ENCODE peak calls at places on chromosome 21, in eight cellular contexts. One of them, this sample, is unnamed.

GRCh38 chr21:34362670-34363069 is 1.1 kb upstream of the KCNE2 start:
- DNase-seq in RKO: no peak
- DNase-seq in activated effector memory CD4-positive, alpha-beta T cell treated with Interleukin-2 at 50 U/mL for 16 hours: no peak
- DNase-seq in Calu3: no peak
- DNase-seq in HTR-8/SVneo: no peak
- DNase-seq in coronary artery: no peak
- DNase-seq in neuronal stem cell: no peak
- DNase-seq in stimulated activated CD8-positive, alpha-beta memory T cell treated with anti-CD3 and anti-CD28 coated beads, Interleukin-15, amount 100 ng/mL, for 1 hour: no peak
- DNase-seq in this sample: no peak

GRCh38 chr21:46527801-46528200 is 69.1 kb downstream of the DIP2A start:
- DNase-seq in stimulated activated CD8-positive, alpha-beta memory T cell treated with anti-CD3 and anti-CD28 coated beads, Interleukin-15, amount 100 ng/mL, for 1 hour: no peak
- DNase-seq in RKO: no peak
- DNase-seq in neuronal stem cell: no peak
- DNase-seq in Calu3: no peak
- DNase-seq in activated effector memory CD4-positive, alpha-beta T cell treated with Interleukin-2 at 50 U/mL for 16 hours: no peak
- DNase-seq in coronary artery: no peak
- DNase-seq in HTR-8/SVneo: no peak
- DNase-seq in this sample: no peak

GRCh38 chr21:44996096-44996495 is 56.3 kb downstream of the SLX9 start:
- DNase-seq in coronary artery: no peak
- DNase-seq in stimulated activated CD8-positive, alpha-beta memory T cell treated with anti-CD3 and anti-CD28 coated beads, Interleukin-15, amount 100 ng/mL, for 1 hour: no peak
- DNase-seq in Calu3: no peak
- DNase-seq in activated effector memory CD4-positive, alpha-beta T cell treated with Interleukin-2 at 50 U/mL for 16 hours: no peak
- DNase-seq in RKO: no peak
- DNase-seq in HTR-8/SVneo: no peak
- DNase-seq in neuronal stem cell: no peak
- DNase-seq in this sample: no peak

GRCh38 chr21:32748529-32748928 is 20.7 kb upstream of the SYNJ1 start:
- DNase-seq in HTR-8/SVneo: no peak
- DNase-seq in coronary artery: no peak
- DNase-seq in Calu3: no peak
- DNase-seq in RKO: no peak
- DNase-seq in activated effector memory CD4-positive, alpha-beta T cell treated with Interleukin-2 at 50 U/mL for 16 hours: no peak
- DNase-seq in stimulated activated CD8-positive, alpha-beta memory T cell treated with anti-CD3 and anti-CD28 coated beads, Interleukin-15, amount 100 ng/mL, for 1 hour: no peak
- DNase-seq in neuronal stem cell: no peak
- DNase-seq in this sample: no peak

GRCh38 chr21:25885880-25886279 is 151.1 kb downstream of the GABPA start:
- DNase-seq in Calu3: no peak
- DNase-seq in neuronal stem cell: no peak
- DNase-seq in coronary artery: no peak
- DNase-seq in stimulated activated CD8-positive, alpha-beta memory T cell treated with anti-CD3 and anti-CD28 coated beads, Interleukin-15, amount 100 ng/mL, for 1 hour: no peak
- DNase-seq in RKO: no peak
- DNase-seq in activated effector memory CD4-positive, alpha-beta T cell treated with Interleukin-2 at 50 U/mL for 16 hours: no peak
- DNase-seq in HTR-8/SVneo: no peak
- DNase-seq in this sample: no peak

GRCh38 chr21:45080639-45081414 is 6.4 kb downstream of the ADARB1 start:
- DNase-seq in RKO: no peak
- DNase-seq in stimulated activated CD8-positive, alpha-beta memory T cell treated with anti-CD3 and anti-CD28 coated beads, Interleukin-15, amount 100 ng/mL, for 1 hour: no peak
- DNase-seq in HTR-8/SVneo: no peak
- DNase-seq in coronary artery: peak; percentile 24
- DNase-seq in Calu3: no peak
- DNase-seq in neuronal stem cell: no peak
- DNase-seq in activated effector memory CD4-positive, alpha-beta T cell treated with Interleukin-2 at 50 U/mL for 16 hours: peak; percentile 34
- DNase-seq in this sample: no peak

GRCh38 chr21:45030637-45031218 is 43.7 kb upstream of the ADARB1 start:
- DNase-seq in neuronal stem cell: no peak
- DNase-seq in stimulated activated CD8-positive, alpha-beta memory T cell treated with anti-CD3 and anti-CD28 coated beads, Interleukin-15, amount 100 ng/mL, for 1 hour: no peak
- DNase-seq in HTR-8/SVneo: no peak
- DNase-seq in activated effector memory CD4-positive, alpha-beta T cell treated with Interleukin-2 at 50 U/mL for 16 hours: no peak
- DNase-seq in coronary artery: peak; percentile 70
- DNase-seq in Calu3: no peak
- DNase-seq in RKO: no peak
- DNase-seq in this sample: no peak

GRCh38 chr21:45109831-45110492 is 35.6 kb downstream of the ADARB1 start:
- DNase-seq in RKO: no peak
- DNase-seq in stimulated activated CD8-positive, alpha-beta memory T cell treated with anti-CD3 and anti-CD28 coated beads, Interleukin-15, amount 100 ng/mL, for 1 hour: no peak
- DNase-seq in neuronal stem cell: no peak
- DNase-seq in coronary artery: no peak
- DNase-seq in HTR-8/SVneo: no peak
- DNase-seq in Calu3: no peak
- DNase-seq in activated effector memory CD4-positive, alpha-beta T cell treated with Interleukin-2 at 50 U/mL for 16 hours: no peak
- DNase-seq in this sample: no peak

GRCh38 chr21:35006248-35006647 is 42.9 kb downstream of the RUNX1 start:
- DNase-seq in coronary artery: no peak
- DNase-seq in HTR-8/SVneo: no peak
- DNase-seq in RKO: no peak
- DNase-seq in neuronal stem cell: no peak
- DNase-seq in Calu3: no peak
- DNase-seq in activated effector memory CD4-positive, alpha-beta T cell treated with Interleukin-2 at 50 U/mL for 16 hours: no peak
- DNase-seq in stimulated activated CD8-positive, alpha-beta memory T cell treated with anti-CD3 and anti-CD28 coated beads, Interleukin-15, amount 100 ng/mL, for 1 hour: no peak
- DNase-seq in this sample: no peak

GRCh38 chr21:42233067-42233981 is 14.4 kb downstream of the ABCG1 start:
- DNase-seq in HTR-8/SVneo: no peak
- DNase-seq in activated effector memory CD4-positive, alpha-beta T cell treated with Interleukin-2 at 50 U/mL for 16 hours: peak; percentile 66
- DNase-seq in stimulated activated CD8-positive, alpha-beta memory T cell treated with anti-CD3 and anti-CD28 coated beads, Interleukin-15, amount 100 ng/mL, for 1 hour: no peak
- DNase-seq in coronary artery: peak; percentile 93
- DNase-seq in RKO: no peak
- DNase-seq in neuronal stem cell: no peak
- DNase-seq in Calu3: peak; percentile 16
- DNase-seq in this sample: no peak

GRCh38 chr21:43318841-43319781 is 107.8 kb downstream of the SIK1 start:
- DNase-seq in Calu3: no peak
- DNase-seq in neuronal stem cell: no peak
- DNase-seq in activated effector memory CD4-positive, alpha-beta T cell treated with Interleukin-2 at 50 U/mL for 16 hours: no peak
- DNase-seq in RKO: no peak
- DNase-seq in stimulated activated CD8-positive, alpha-beta memory T cell treated with anti-CD3 and anti-CD28 coated beads, Interleukin-15, amount 100 ng/mL, for 1 hour: no peak
- DNase-seq in coronary artery: no peak
- DNase-seq in HTR-8/SVneo: peak; percentile 65
- DNase-seq in this sample: no peak

GRCh38 chr21:43300496-43301423 is 126.2 kb downstream of the SIK1 start:
- DNase-seq in neuronal stem cell: no peak
- DNase-seq in activated effector memory CD4-positive, alpha-beta T cell treated with Interleukin-2 at 50 U/mL for 16 hours: no peak
- DNase-seq in coronary artery: no peak
- DNase-seq in Calu3: no peak
- DNase-seq in stimulated activated CD8-positive, alpha-beta memory T cell treated with anti-CD3 and anti-CD28 coated beads, Interleukin-15, amount 100 ng/mL, for 1 hour: no peak
- DNase-seq in RKO: no peak
- DNase-seq in HTR-8/SVneo: no peak
- DNase-seq in this sample: no peak

GRCh38 chr21:44298301-44298700 is 1.6 kb upstream of the PFKL start:
- DNase-seq in coronary artery: no peak
- DNase-seq in HTR-8/SVneo: no peak
- DNase-seq in activated effector memory CD4-positive, alpha-beta T cell treated with Interleukin-2 at 50 U/mL for 16 hours: no peak
- DNase-seq in stimulated activated CD8-positive, alpha-beta memory T cell treated with anti-CD3 and anti-CD28 coated beads, Interleukin-15, amount 100 ng/mL, for 1 hour: no peak
- DNase-seq in Calu3: no peak
- DNase-seq in RKO: no peak
- DNase-seq in neuronal stem cell: no peak
- DNase-seq in this sample: no peak

GRCh38 chr21:25420831-25421230 is 186.4 kb downstream of the MRPL39 start:
- DNase-seq in HTR-8/SVneo: no peak
- DNase-seq in stimulated activated CD8-positive, alpha-beta memory T cell treated with anti-CD3 and anti-CD28 coated beads, Interleukin-15, amount 100 ng/mL, for 1 hour: no peak
- DNase-seq in neuronal stem cell: no peak
- DNase-seq in activated effector memory CD4-positive, alpha-beta T cell treated with Interleukin-2 at 50 U/mL for 16 hours: no peak
- DNase-seq in Calu3: no peak
- DNase-seq in coronary artery: no peak
- DNase-seq in RKO: no peak
- DNase-seq in this sample: no peak

GRCh38 chr21:29007801-29008200 is 11.3 kb downstream of the RWDD2B start:
- DNase-seq in HTR-8/SVneo: no peak
- DNase-seq in coronary artery: no peak
- DNase-seq in stimulated activated CD8-positive, alpha-beta memory T cell treated with anti-CD3 and anti-CD28 coated beads, Interleukin-15, amount 100 ng/mL, for 1 hour: no peak
- DNase-seq in neuronal stem cell: no peak
- DNase-seq in activated effector memory CD4-positive, alpha-beta T cell treated with Interleukin-2 at 50 U/mL for 16 hours: no peak
- DNase-seq in RKO: no peak
- DNase-seq in Calu3: no peak
- DNase-seq in this sample: no peak

GRCh38 chr21:34693192-34693810 is 24.5 kb downstream of the CLIC6 start:
- DNase-seq in stimulated activated CD8-positive, alpha-beta memory T cell treated with anti-CD3 and anti-CD28 coated beads, Interleukin-15, amount 100 ng/mL, for 1 hour: no peak
- DNase-seq in HTR-8/SVneo: peak; percentile 67
- DNase-seq in Calu3: peak; percentile 49
- DNase-seq in RKO: peak; percentile 69
- DNase-seq in neuronal stem cell: peak; percentile 45
- DNase-seq in coronary artery: no peak
- DNase-seq in activated effector memory CD4-positive, alpha-beta T cell treated with Interleukin-2 at 50 U/mL for 16 hours: no peak
- DNase-seq in this sample: no peak

GRCh38 chr21:31403596-31404333 is 59.7 kb upstream of the TIAM1 start:
- DNase-seq in coronary artery: no peak
- DNase-seq in HTR-8/SVneo: no peak
- DNase-seq in RKO: no peak
- DNase-seq in Calu3: no peak
- DNase-seq in stimulated activated CD8-positive, alpha-beta memory T cell treated with anti-CD3 and anti-CD28 coated beads, Interleukin-15, amount 100 ng/mL, for 1 hour: no peak
- DNase-seq in activated effector memory CD4-positive, alpha-beta T cell treated with Interleukin-2 at 50 U/mL for 16 hours: no peak
- DNase-seq in neuronal stem cell: no peak
- DNase-seq in this sample: no peak

GRCh38 chr21:28066051-28066450 is 926.6 kb downstream of the LTN1 start:
- DNase-seq in neuronal stem cell: no peak
- DNase-seq in activated effector memory CD4-positive, alpha-beta T cell treated with Interleukin-2 at 50 U/mL for 16 hours: no peak
- DNase-seq in RKO: no peak
- DNase-seq in Calu3: no peak
- DNase-seq in coronary artery: no peak
- DNase-seq in HTR-8/SVneo: no peak
- DNase-seq in stimulated activated CD8-positive, alpha-beta memory T cell treated with anti-CD3 and anti-CD28 coated beads, Interleukin-15, amount 100 ng/mL, for 1 hour: no peak
- DNase-seq in this sample: no peak

GRCh38 chr21:45550552-45551210 is 8.4 kb upstream of the SLC19A1 start:
- DNase-seq in coronary artery: no peak
- DNase-seq in stimulated activated CD8-positive, alpha-beta memory T cell treated with anti-CD3 and anti-CD28 coated beads, Interleukin-15, amount 100 ng/mL, for 1 hour: no peak
- DNase-seq in neuronal stem cell: no peak
- DNase-seq in RKO: no peak
- DNase-seq in HTR-8/SVneo: no peak
- DNase-seq in activated effector memory CD4-positive, alpha-beta T cell treated with Interleukin-2 at 50 U/mL for 16 hours: peak; percentile 20
- DNase-seq in Calu3: no peak
- DNase-seq in this sample: no peak

GRCh38 chr21:41112740-41113692 is 54.9 kb upstream of the BACE2 start:
- DNase-seq in HTR-8/SVneo: peak; percentile 17
- DNase-seq in stimulated activated CD8-positive, alpha-beta memory T cell treated with anti-CD3 and anti-CD28 coated beads, Interleukin-15, amount 100 ng/mL, for 1 hour: no peak
- DNase-seq in Calu3: no peak
- DNase-seq in RKO: no peak
- DNase-seq in neuronal stem cell: peak; percentile 12
- DNase-seq in coronary artery: no peak
- DNase-seq in activated effector memory CD4-positive, alpha-beta T cell treated with Interleukin-2 at 50 U/mL for 16 hours: no peak
- DNase-seq in this sample: no peak

GRCh38 chr21:15004721-15005370 is 60.0 kb downstream of the NRIP1 start:
- DNase-seq in HTR-8/SVneo: no peak
- DNase-seq in coronary artery: no peak
- DNase-seq in activated effector memory CD4-positive, alpha-beta T cell treated with Interleukin-2 at 50 U/mL for 16 hours: no peak
- DNase-seq in RKO: no peak
- DNase-seq in stimulated activated CD8-positive, alpha-beta memory T cell treated with anti-CD3 and anti-CD28 coated beads, Interleukin-15, amount 100 ng/mL, for 1 hour: no peak
- DNase-seq in neuronal stem cell: no peak
- DNase-seq in Calu3: no peak
- DNase-seq in this sample: no peak

GRCh38 chr21:35164380-35164779 is 115.3 kb upstream of the RUNX1 start:
- DNase-seq in HTR-8/SVneo: no peak
- DNase-seq in coronary artery: no peak
- DNase-seq in RKO: no peak
- DNase-seq in stimulated activated CD8-positive, alpha-beta memory T cell treated with anti-CD3 and anti-CD28 coated beads, Interleukin-15, amount 100 ng/mL, for 1 hour: no peak
- DNase-seq in Calu3: no peak
- DNase-seq in activated effector memory CD4-positive, alpha-beta T cell treated with Interleukin-2 at 50 U/mL for 16 hours: no peak
- DNase-seq in neuronal stem cell: no peak
- DNase-seq in this sample: no peak

GRCh38 chr21:29953072-29953471 is 13.3 kb upstream of the GRIK1 start:
- DNase-seq in coronary artery: no peak
- DNase-seq in HTR-8/SVneo: no peak
- DNase-seq in activated effector memory CD4-positive, alpha-beta T cell treated with Interleukin-2 at 50 U/mL for 16 hours: no peak
- DNase-seq in RKO: no peak
- DNase-seq in Calu3: no peak
- DNase-seq in neuronal stem cell: no peak
- DNase-seq in stimulated activated CD8-positive, alpha-beta memory T cell treated with anti-CD3 and anti-CD28 coated beads, Interleukin-15, amount 100 ng/mL, for 1 hour: no peak
- DNase-seq in this sample: no peak

GRCh38 chr21:45326169-45326833 is 38.6 kb upstream of the POFUT2 start:
- DNase-seq in coronary artery: no peak
- DNase-seq in stimulated activated CD8-positive, alpha-beta memory T cell treated with anti-CD3 and anti-CD28 coated beads, Interleukin-15, amount 100 ng/mL, for 1 hour: no peak
- DNase-seq in neuronal stem cell: no peak
- DNase-seq in HTR-8/SVneo: no peak
- DNase-seq in activated effector memory CD4-positive, alpha-beta T cell treated with Interleukin-2 at 50 U/mL for 16 hours: no peak
- DNase-seq in RKO: no peak
- DNase-seq in Calu3: no peak
- DNase-seq in this sample: no peak

GRCh38 chr21:15422761-15423160 is 307.0 kb upstream of the USP25 start:
- DNase-seq in activated effector memory CD4-positive, alpha-beta T cell treated with Interleukin-2 at 50 U/mL for 16 hours: no peak
- DNase-seq in coronary artery: no peak
- DNase-seq in neuronal stem cell: no peak
- DNase-seq in HTR-8/SVneo: no peak
- DNase-seq in RKO: no peak
- DNase-seq in Calu3: no peak
- DNase-seq in stimulated activated CD8-positive, alpha-beta memory T cell treated with anti-CD3 and anti-CD28 coated beads, Interleukin-15, amount 100 ng/mL, for 1 hour: no peak
- DNase-seq in this sample: no peak

GRCh38 chr21:36994501-36995189 is 11.9 kb upstream of the RIPPLY3 start:
- DNase-seq in activated effector memory CD4-positive, alpha-beta T cell treated with Interleukin-2 at 50 U/mL for 16 hours: peak; percentile 18
- DNase-seq in coronary artery: no peak
- DNase-seq in HTR-8/SVneo: no peak
- DNase-seq in stimulated activated CD8-positive, alpha-beta memory T cell treated with anti-CD3 and anti-CD28 coated beads, Interleukin-15, amount 100 ng/mL, for 1 hour: no peak
- DNase-seq in RKO: no peak
- DNase-seq in neuronal stem cell: no peak
- DNase-seq in Calu3: no peak
- DNase-seq in this sample: no peak

GRCh38 chr21:42737969-42738590 is 84.7 kb downstream of the PDE9A start:
- DNase-seq in coronary artery: peak; percentile 73
- DNase-seq in activated effector memory CD4-positive, alpha-beta T cell treated with Interleukin-2 at 50 U/mL for 16 hours: peak; percentile 44
- DNase-seq in RKO: no peak
- DNase-seq in Calu3: peak; percentile 24
- DNase-seq in stimulated activated CD8-positive, alpha-beta memory T cell treated with anti-CD3 and anti-CD28 coated beads, Interleukin-15, amount 100 ng/mL, for 1 hour: no peak
- DNase-seq in HTR-8/SVneo: no peak
- DNase-seq in neuronal stem cell: no peak
- DNase-seq in this sample: no peak

GRCh38 chr21:43667191-43667904 is 8.0 kb downstream of the RRP1B start:
- DNase-seq in Calu3: no peak
- DNase-seq in activated effector memory CD4-positive, alpha-beta T cell treated with Interleukin-2 at 50 U/mL for 16 hours: no peak
- DNase-seq in HTR-8/SVneo: no peak
- DNase-seq in RKO: peak; percentile 63
- DNase-seq in stimulated activated CD8-positive, alpha-beta memory T cell treated with anti-CD3 and anti-CD28 coated beads, Interleukin-15, amount 100 ng/mL, for 1 hour: no peak
- DNase-seq in neuronal stem cell: no peak
- DNase-seq in coronary artery: no peak
- DNase-seq in this sample: no peak